ENCODE peak calls at places on chromosome 11, in seven cellular contexts. K is cardiac fibroblast, J is epithelial cell of proximal tubule, N is epithelial cell of esophagus, E is fibroblast of villous mesenchyme, W is PC-9, R is cardiac muscle cell. Y is an unnamed sample.

GRCh38 chr11:44466531-44467179 is 98.8 kb upstream of the CD82 start:
- DNase-seq in K (no peak), J (no peak), N (no peak), E (no peak), W (no peak), R (no peak), Y (no peak)

GRCh38 chr11:6607190-6607635 is 3.6 kb downstream of the ILK start:
- DNase-seq in K (no peak), J (no peak), N (no peak), E (no peak), W (no peak), R (no peak), Y (no peak)

GRCh38 chr11:19985106-19985505 is 175.2 kb downstream of the DBX1 start:
- DNase-seq in K (no peak), J (no peak), N (no peak), E (peak; percentile 30), W (no peak), R (no peak), Y (no peak)

GRCh38 chr11:76702378-76703128 is 32.0 kb upstream of the LRRC32 start:
- DNase-seq in K (no peak), J (no peak), N (no peak), E (no peak), W (no peak), R (no peak), Y (no peak)

GRCh38 chr11:3984896-3985295 is 109.7 kb upstream of the RRM1 start:
- DNase-seq in K (peak; percentile 53), J (no peak), N (no peak), E (peak; percentile 42), W (no peak), R (peak; percentile 20), Y (no peak)

GRCh38 chr11:129785383-129786111 is 30.1 kb upstream of the TMEM45B start:
- DNase-seq in K (peak; percentile 43), J (no peak), N (peak; percentile 53), E (peak; percentile 33), W (no peak), R (no peak), Y (no peak)

GRCh38 chr11:122375687-122376399 is 259.8 kb upstream of the BLID start:
- DNase-seq in K (no peak), J (no peak), N (peak; percentile 80), E (peak; percentile 14), W (peak; percentile 17), R (no peak), Y (no peak)

GRCh38 chr11:45530776-45531175 is 134.6 kb downstream of the CHST1 start:
- DNase-seq in K (no peak), J (no peak), N (no peak), E (no peak), W (no peak), R (no peak), Y (no peak)

GRCh38 chr11:45007011-45007410 is 56.3 kb upstream of the TP53I11 start:
- DNase-seq in K (no peak), J (no peak), N (no peak), E (no peak), W (no peak), R (no peak), Y (no peak)

DNA sequence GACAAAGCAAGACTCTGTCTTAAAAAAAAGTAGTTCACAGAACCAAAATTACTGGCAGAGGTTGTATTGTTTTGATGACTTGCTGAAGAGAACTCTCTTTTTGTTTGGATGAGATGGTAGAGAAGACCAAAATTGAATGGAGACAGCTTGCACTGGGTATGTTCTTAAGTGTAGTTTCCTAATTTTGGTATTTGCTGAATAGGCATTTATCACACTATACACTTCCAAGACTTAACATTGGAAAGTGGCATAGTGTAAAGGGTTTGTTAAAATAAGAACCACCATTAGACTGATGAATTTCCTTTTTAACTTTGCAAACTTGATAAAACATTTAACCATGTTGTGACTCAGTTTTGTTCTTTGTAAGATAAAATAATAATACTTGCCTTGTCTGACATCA is 5.3 kb upstream of the DCUN1D5 start:
- DNase-seq in K (no peak), J (no peak), N (no peak), E (no peak), W (no peak), R (no peak), Y (no peak)
- TF ChIP-seq CTCF in K (no peak), J (no peak), N (no peak), E (no peak), W (no peak), R (no peak), Y (no peak)

GRCh38 chr11:27653990-27654758 is 46.1 kb downstream of the BDNF start:
- DNase-seq in K (no peak), J (no peak), N (no peak), E (no peak), W (no peak), R (no peak), Y (no peak)

GRCh38 chr11:27656806-27657483 is 43.3 kb downstream of the BDNF start:
- DNase-seq in K (no peak), J (no peak), N (peak; percentile 27), E (no peak), W (no peak), R (no peak), Y (no peak)

GRCh38 chr11:27660171-27660570 is 40.1 kb downstream of the BDNF start:
- DNase-seq in K (no peak), J (no peak), N (no peak), E (no peak), W (no peak), R (no peak), Y (no peak)

GRCh38 chr11:27656320-27656719 is 43.9 kb downstream of the BDNF start:
- DNase-seq in K (no peak), J (no peak), N (no peak), E (no peak), W (no peak), R (no peak), Y (no peak)

GRCh38 chr11:27658535-27659236 is 41.6 kb downstream of the BDNF start:
- DNase-seq in K (no peak), J (no peak), N (no peak), E (no peak), W (no peak), R (no peak), Y (no peak)
- TF ChIP-seq CTCF in K (no peak), J (no peak), N (no peak), E (no peak), W (no peak), R (no peak), Y (no peak)

GRCh38 chr11:1237851-1238250 is 15.0 kb downstream of the MUC5B start:
- DNase-seq in K (no peak), J (no peak), N (no peak), E (no peak), W (no peak), R (no peak), Y (no peak)
- TF ChIP-seq CTCF in K (no peak), J (no peak), N (no peak), E (no peak), W (no peak), R (no peak), Y (no peak)

GRCh38 chr11:72764503-72764902 is 12.3 kb upstream of the ARAP1 start:
- DNase-seq in K (no peak), J (no peak), N (no peak), E (no peak), W (no peak), R (no peak), Y (no peak)
- TF ChIP-seq CTCF in K (no peak), J (no peak), N (peak; percentile 20), E (no peak), W (no peak), R (no peak), Y (peak; percentile 27)

GRCh38 chr11:133041165-133041564 is 491.1 kb downstream of the OPCML start:
- DNase-seq in K (no peak), J (no peak), N (no peak), E (no peak), W (no peak), R (no peak), Y (no peak)
- TF ChIP-seq CTCF in K (no peak), J (no peak), N (no peak), E (no peak), W (no peak), R (no peak), Y (no peak)

GRCh38 chr11:106914409-106914808 is 103.9 kb downstream of the GUCY1A2 start:
- DNase-seq in K (no peak), J (no peak), N (no peak), E (no peak), W (no peak), R (no peak), Y (no peak)

GRCh38 chr11:106920899-106921504 is 97.3 kb downstream of the GUCY1A2 start:
- DNase-seq in K (peak; percentile 7), J (no peak), N (no peak), E (no peak), W (no peak), R (no peak), Y (no peak)

GRCh38 chr11:106917973-106918372 is 100.3 kb downstream of the GUCY1A2 start:
- DNase-seq in K (peak; percentile 4), J (no peak), N (peak; percentile 28), E (no peak), W (peak; percentile 10), R (peak; percentile 9), Y (no peak)
- TF ChIP-seq CTCF in K (peak; percentile 52), J (peak; percentile 54), N (peak; percentile 58), E (peak; percentile 49), W (peak; percentile 75), R (peak; percentile 45), Y (peak; percentile 52)

DNA sequence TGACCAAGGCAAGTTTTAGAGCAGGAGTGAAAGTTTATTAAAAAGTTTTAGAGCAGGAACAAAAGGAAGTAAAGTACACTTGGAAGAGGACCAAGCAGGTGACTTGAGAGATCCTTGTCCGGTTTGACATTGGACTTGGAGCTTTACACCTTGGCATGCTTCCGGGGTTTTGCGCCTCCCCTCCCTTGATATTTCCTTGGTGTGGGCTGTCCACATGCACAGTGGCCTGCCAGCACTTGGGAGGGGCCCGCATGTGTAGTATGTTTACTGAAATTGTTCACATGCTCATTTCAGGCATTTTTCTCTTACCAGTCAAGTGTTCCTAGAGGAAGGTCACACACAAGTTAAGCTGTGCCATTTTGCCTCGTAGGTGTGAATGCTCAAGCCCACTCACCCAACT is 19.0 kb upstream of the THRSP start:
- DNase-seq in K (no peak), J (no peak), N (no peak), E (no peak), W (no peak), R (no peak), Y (no peak)
- TF ChIP-seq CTCF in K (no peak), J (no peak), N (no peak), E (no peak), W (no peak), R (no peak), Y (no peak)

GRCh38 chr11:27698872-27699241 is 1.4 kb downstream of the BDNF start:
- DNase-seq in K (peak; percentile 92), J (no peak), N (peak; percentile 78), E (peak; percentile 93), W (peak; percentile 86), R (peak; percentile 88), Y (peak; percentile 84)
- TF ChIP-seq CTCF in K (peak; percentile 80), J (peak; percentile 71), N (peak; percentile 81), E (peak; percentile 70), W (peak; percentile 88), R (peak; percentile 69), Y (peak; percentile 86)

Y was measured in progenitor cell of endocrine pancreas.